ENCODE peak calls at places on chromosomes 6 and 20, in four cellular contexts. V is stimulated activated CD4-positive, alpha-beta T cell treated with anti-CD3 and anti-CD28 coated beads, Interleukin-4, amount 100 ng/mL, for 1 hour; Z is Calu3; X is DMS153. I is an unnamed sample.

GRCh38 chr20:39190666-39191570 is 228.8 kb downstream of the DHX35 start:
- DNase-seq in V (no peak), Z (peak), X (no peak), I (no peak)

GRCh38 chr20:13221673-13222318 is 722 bp downstream of the ISM1 start:
- DNase-seq in V (peak), Z (peak), X (peak), I (peak)

GRCh38 chr6:166297606-166298005 is 10.6 kb downstream of the PRR18 start:
- DNase-seq in V (no peak), Z (no peak), X (no peak), I (no peak)

GRCh38 chr6:26122793-26123674 is 35.8 kb downstream of the HFE start:
- DNase-seq in V (peak), Z (peak), X (peak), I (peak)

GRCh38 chr20:41086402-41087324 is 50.7 kb upstream of the PLCG1 start:
- DNase-seq in V (no peak), Z (no peak), X (peak), I (no peak)

GRCh38 chr6:3756516-3757010 is 5.0 kb upstream of the PXDC1 start:
- DNase-seq in V (no peak), Z (no peak), X (no peak), I (no peak)

GRCh38 chr6:139490482-139490881 is 116.0 kb upstream of the CITED2 start:
- DNase-seq in V (no peak), Z (no peak), X (no peak), I (no peak)

GRCh38 chr6:139395371-139395770 is 20.9 kb upstream of the CITED2 start:
- DNase-seq in V (no peak), Z (no peak), X (no peak), I (no peak)

GRCh38 chr6:90811596-90812226 is 224.8 kb upstream of the MAP3K7 start:
- DNase-seq in V (no peak), Z (no peak), X (peak), I (no peak)

GRCh38 chr6:12069891-12070529 is 57.9 kb downstream of the HIVEP1 start:
- DNase-seq in V (no peak), Z (no peak), X (no peak), I (no peak)

GRCh38 chr6:31718294-31718693 is 3.1 kb downstream of the LY6G6D start:
- DNase-seq in V (no peak), Z (peak), X (peak), I (no peak)

GRCh38 chr6:15434263-15434662 is 188.4 kb downstream of the JARID2 start:
- DNase-seq in V (no peak), Z (no peak), X (peak), I (no peak)

GRCh38 chr6:160960839-160961238 is 30.7 kb upstream of the MAP3K4 start:
- DNase-seq in V (no peak), Z (no peak), X (no peak), I (no peak)

GRCh38 chr20:59939052-59939878 is 840 bp downstream of the PPP1R3D start:
- DNase-seq in V (no peak), Z (no peak), X (no peak), I (no peak)

I was measured in B cell.